ENCODE peak calls at places on chromosomes 12 and 14, in six cellular contexts. One of them, this sample, is unnamed.
A peak's percentile ranks its signal among the peaks of the same experiment; 100 is the strongest.

GRCh38 chr14:75615200-75615599 is 36.8 kb downstream of the FLVCR2 start:
- DNase-seq in SK-N-SH: no peak
- DNase-seq in PC-3: no peak
- DNase-seq in MM.1S: no peak
- DNase-seq in GM23248: no peak
- DNase-seq in HCT116: no peak
- DNase-seq in this sample: peak; percentile 81

GRCh38 chr12:99948380-99948779 is 36.4 kb downstream of the ANKS1B start:
- DNase-seq in SK-N-SH: no peak
- DNase-seq in PC-3: no peak
- DNase-seq in MM.1S: no peak
- DNase-seq in GM23248: no peak
- DNase-seq in HCT116: no peak
- DNase-seq in this sample: no peak

GRCh38 chr12:30999011-30999410 is 72.5 kb downstream of the TSPAN11 start:
- DNase-seq in SK-N-SH: no peak
- DNase-seq in PC-3: no peak
- DNase-seq in MM.1S: no peak
- DNase-seq in GM23248: no peak
- DNase-seq in HCT116: no peak
- DNase-seq in this sample: no peak

GRCh38 chr12:65882504-65882903 is 58.2 kb downstream of the HMGA2 start:
- DNase-seq in SK-N-SH: no peak
- DNase-seq in PC-3: peak; percentile 43
- DNase-seq in MM.1S: no peak
- DNase-seq in GM23248: peak; percentile 43
- DNase-seq in HCT116: no peak
- DNase-seq in this sample: no peak

GRCh38 chr14:96574633-96575191 is 72.5 kb downstream of the PAPOLA start:
- DNase-seq in SK-N-SH: no peak
- DNase-seq in PC-3: peak; percentile 42
- DNase-seq in MM.1S: no peak
- DNase-seq in GM23248: peak; percentile 90
- DNase-seq in HCT116: no peak
- DNase-seq in this sample: peak; percentile 59

GRCh38 chr12:662541-663292 is 528 bp downstream of the NINJ2 start:
- DNase-seq in SK-N-SH: no peak
- DNase-seq in PC-3: no peak
- DNase-seq in MM.1S: no peak
- DNase-seq in GM23248: peak; percentile 43
- DNase-seq in HCT116: no peak
- DNase-seq in this sample: peak; percentile 49

GRCh38 chr12:15336772-15337553 is 14.7 kb downstream of the PTPRO start:
- DNase-seq in SK-N-SH: no peak
- DNase-seq in PC-3: peak; percentile 52
- DNase-seq in MM.1S: no peak
- DNase-seq in GM23248: peak; percentile 74
- DNase-seq in HCT116: no peak
- DNase-seq in this sample: no peak

GRCh38 chr12:110345963-110346362 is 57.5 kb downstream of the ANAPC7 start:
- DNase-seq in SK-N-SH: no peak
- DNase-seq in PC-3: no peak
- DNase-seq in MM.1S: no peak
- DNase-seq in GM23248: no peak
- DNase-seq in HCT116: no peak
- DNase-seq in this sample: no peak

GRCh38 chr14:96051642-96052540 is 12.7 kb downstream of the C14orf132 start:
- DNase-seq in SK-N-SH: no peak
- DNase-seq in PC-3: peak; percentile 15
- DNase-seq in MM.1S: peak; percentile 35
- DNase-seq in GM23248: no peak
- DNase-seq in HCT116: peak; percentile 12
- DNase-seq in this sample: peak; percentile 94

GRCh38 chr12:121295123-121295745 is 1.3 kb downstream of the CAMKK2 start:
- DNase-seq in SK-N-SH: peak; percentile 65
- DNase-seq in PC-3: peak; percentile 28
- DNase-seq in MM.1S: peak; percentile 17
- DNase-seq in GM23248: no peak
- DNase-seq in HCT116: no peak
- DNase-seq in this sample: peak; percentile 60

GRCh38 chr12:121294151-121294889 is 2.2 kb downstream of the CAMKK2 start:
- DNase-seq in SK-N-SH: no peak
- DNase-seq in PC-3: no peak
- DNase-seq in MM.1S: no peak
- DNase-seq in GM23248: no peak
- DNase-seq in HCT116: no peak
- DNase-seq in this sample: no peak

GRCh38 chr12:121290410-121290809 is 6.1 kb downstream of the CAMKK2 start:
- DNase-seq in SK-N-SH: no peak
- DNase-seq in PC-3: no peak
- DNase-seq in MM.1S: no peak
- DNase-seq in GM23248: no peak
- DNase-seq in HCT116: no peak
- DNase-seq in this sample: no peak

GRCh38 chr12:121295746-121296617 is 527 bp downstream of the CAMKK2 start:
- DNase-seq in SK-N-SH: peak; percentile 64
- DNase-seq in PC-3: peak; percentile 21
- DNase-seq in MM.1S: peak; percentile 6
- DNase-seq in GM23248: peak; percentile 63
- DNase-seq in HCT116: no peak
- DNase-seq in this sample: peak; percentile 60

DNA sequence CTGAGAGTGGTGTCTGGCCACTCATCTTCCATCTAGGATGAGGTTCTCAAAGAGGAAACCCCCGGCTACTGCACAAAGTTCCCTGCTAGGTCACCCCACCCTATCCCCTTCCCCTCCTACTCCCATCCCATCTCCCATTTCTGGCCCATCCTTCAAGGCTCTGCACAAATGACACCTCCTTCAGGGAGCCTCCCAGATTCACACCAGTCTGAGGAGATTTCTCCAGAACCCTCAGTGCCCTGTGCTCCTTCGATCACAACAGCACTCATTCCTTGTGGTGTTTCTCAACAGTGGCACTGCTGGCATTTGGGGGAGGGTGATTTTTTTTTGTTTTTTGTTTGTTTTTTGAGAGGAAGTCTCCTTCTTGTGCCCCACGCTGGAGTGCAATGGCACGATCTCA is 2.9 kb downstream of the CAMKK2 start:
- DNase-seq in SK-N-SH: no peak
- DNase-seq in PC-3: no peak
- DNase-seq in MM.1S: no peak
- DNase-seq in GM23248: no peak
- DNase-seq in HCT116: no peak
- DNase-seq in this sample: no peak
- H3K4me1 ChIP-seq in SK-N-SH: peaks cover 3% of the 10 kb centered on the region
- H3K4me1 ChIP-seq in PC-3: peaks cover 12% of the 10 kb centered on the region
- H3K4me1 ChIP-seq in MM.1S: peaks cover 4% of the 10 kb centered on the region
- H3K4me1 ChIP-seq in GM23248: peaks cover 4% of the 10 kb centered on the region
- H3K4me1 ChIP-seq in HCT116: peaks cover 3% of the 10 kb centered on the region
- H3K4me1 ChIP-seq in this sample: peaks cover 17% of the 10 kb centered on the region

GRCh38 chr12:68227356-68227755 is 1.7 kb upstream of the IL26 start:
- DNase-seq in SK-N-SH: no peak
- DNase-seq in PC-3: no peak
- DNase-seq in MM.1S: no peak
- DNase-seq in GM23248: no peak
- DNase-seq in HCT116: no peak
- DNase-seq in this sample: no peak

GRCh38 chr12:68231229-68231628 is 5.6 kb upstream of the IL26 start:
- DNase-seq in SK-N-SH: no peak
- DNase-seq in PC-3: no peak
- DNase-seq in MM.1S: no peak
- DNase-seq in GM23248: no peak
- DNase-seq in HCT116: no peak
- DNase-seq in this sample: no peak

GRCh38 chr12:68231707-68232106 is 6.1 kb upstream of the IL26 start:
- DNase-seq in SK-N-SH: no peak
- DNase-seq in PC-3: no peak
- DNase-seq in MM.1S: no peak
- DNase-seq in GM23248: peak; percentile 38
- DNase-seq in HCT116: no peak
- DNase-seq in this sample: no peak

GRCh38 chr12:68233498-68233897 is 7.9 kb upstream of the IL26 start:
- DNase-seq in SK-N-SH: no peak
- DNase-seq in PC-3: no peak
- DNase-seq in MM.1S: no peak
- DNase-seq in GM23248: no peak
- DNase-seq in HCT116: no peak
- DNase-seq in this sample: no peak

DNA sequence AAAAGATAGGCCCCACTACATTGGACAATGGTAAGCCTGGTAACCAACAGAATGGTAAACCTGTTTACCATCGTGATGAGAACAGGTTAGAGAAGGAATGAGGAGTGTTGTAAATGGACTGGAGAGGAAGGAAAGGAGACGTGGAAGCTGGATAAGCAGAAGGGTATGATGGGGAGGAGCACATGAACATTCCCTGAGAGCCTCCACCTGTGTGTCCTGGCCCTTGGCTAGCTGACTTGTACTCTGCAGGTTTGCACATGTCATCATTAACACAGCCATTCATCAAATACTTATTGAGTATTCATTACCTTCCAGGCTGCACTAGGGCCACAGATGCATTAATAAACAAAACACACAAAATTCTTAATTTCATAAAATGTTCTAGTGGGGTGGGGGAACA is 4.3 kb upstream of the IL26 start:
- DNase-seq in SK-N-SH: no peak
- DNase-seq in PC-3: no peak
- DNase-seq in MM.1S: no peak
- DNase-seq in GM23248: no peak
- DNase-seq in HCT116: no peak
- DNase-seq in this sample: no peak
- H3K9me2 ChIP-seq in SK-N-SH: no peaks in the 10 kb centered on the region
- H3K9me2 ChIP-seq in PC-3: no peaks in the 10 kb centered on the region
- H3K9me2 ChIP-seq in MM.1S: no peaks in the 10 kb centered on the region
- H3K9me2 ChIP-seq in GM23248: no peaks in the 10 kb centered on the region
- H3K9me2 ChIP-seq in HCT116: no peaks in the 10 kb centered on the region
- H3K9me2 ChIP-seq in this sample: no peaks in the 10 kb centered on the region

GRCh38 chr12:132908145-132909029 is 21.0 kb upstream of the CHFR start:
- DNase-seq in SK-N-SH: peak; percentile 96
- DNase-seq in PC-3: peak; percentile 100
- DNase-seq in MM.1S: no peak
- DNase-seq in GM23248: peak; percentile 99
- DNase-seq in HCT116: no peak
- DNase-seq in this sample: peak; percentile 93
- H3K9ac ChIP-seq in SK-N-SH: peak overlapping the region; percentile 74
- H3K9ac ChIP-seq in PC-3: peak overlapping the region; percentile 77
- H3K9ac ChIP-seq in MM.1S: no peak overlapping the region
- H3K9ac ChIP-seq in GM23248: peak overlapping the region; percentile 85
- H3K9ac ChIP-seq in HCT116: no peak overlapping the region
- H3K9ac ChIP-seq in this sample: peak overlapping the region; percentile 85

DNA sequence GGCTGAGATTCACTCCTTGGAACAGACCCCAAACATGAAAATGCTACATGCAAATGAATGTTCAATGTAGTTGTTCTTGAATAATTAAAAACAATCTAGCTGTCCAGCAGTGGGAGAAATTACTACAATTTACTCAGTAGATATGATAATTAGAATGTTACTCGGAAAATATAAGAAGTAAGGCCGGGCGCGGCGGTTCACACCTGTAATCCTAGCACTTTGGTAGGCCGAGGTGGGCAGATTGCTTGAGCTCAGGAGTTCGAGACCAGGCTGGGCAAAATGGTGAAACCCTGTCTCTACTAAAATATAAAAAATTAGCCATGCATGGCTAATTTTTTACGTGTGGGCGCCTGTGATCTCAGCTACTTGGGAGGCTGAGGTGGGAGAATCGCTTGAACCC is 15.3 kb upstream of the PTGER2 start:
- DNase-seq in SK-N-SH: no peak
- DNase-seq in PC-3: no peak
- DNase-seq in MM.1S: no peak
- DNase-seq in GM23248: no peak
- DNase-seq in HCT116: no peak
- DNase-seq in this sample: no peak
- H3K4me1 ChIP-seq in SK-N-SH: no peaks in the 10 kb centered on the region
- H3K4me1 ChIP-seq in PC-3: no peaks in the 10 kb centered on the region
- H3K4me1 ChIP-seq in MM.1S: no peaks in the 10 kb centered on the region
- H3K4me1 ChIP-seq in GM23248: no peaks in the 10 kb centered on the region
- H3K4me1 ChIP-seq in HCT116: no peaks in the 10 kb centered on the region
- H3K4me1 ChIP-seq in this sample: no peaks in the 10 kb centered on the region

GRCh38 chr14:98458702-98459101 is 813.3 kb downstream of the BCL11B start:
- DNase-seq in SK-N-SH: no peak
- DNase-seq in PC-3: no peak
- DNase-seq in MM.1S: no peak
- DNase-seq in GM23248: no peak
- DNase-seq in HCT116: no peak
- DNase-seq in this sample: no peak
- H3K9me2 ChIP-seq in SK-N-SH: no peaks in the 10 kb centered on the region
- H3K9me2 ChIP-seq in PC-3: no peaks in the 10 kb centered on the region
- H3K9me2 ChIP-seq in MM.1S: no peaks in the 10 kb centered on the region
- H3K9me2 ChIP-seq in GM23248: no peaks in the 10 kb centered on the region
- H3K9me2 ChIP-seq in HCT116: no peaks in the 10 kb centered on the region
- H3K9me2 ChIP-seq in this sample: no peaks in the 10 kb centered on the region